ENCODE peak calls at places on chromosomes 7 and 10, in five cellular contexts. One of them, this sample, is unnamed.
A peak's percentile ranks its signal among the peaks of the same experiment; 100 is the strongest.

GRCh38 chr10:110170142-110170887 is 37.1 kb upstream of the MXI1 start:
- DNase-seq in PC-9: no peak
- DNase-seq in heart left ventricle: no peak
- DNase-seq in mucosa of descending colon: no peak
- DNase-seq in H9: peak; percentile 64
- DNase-seq in this sample: no peak

GRCh38 chr7:36686499-36686898 is 37.8 kb downstream of the AOAH start:
- DNase-seq in mucosa of descending colon: peak; percentile 44
- DNase-seq in heart left ventricle: no peak
- DNase-seq in PC-9: no peak
- DNase-seq in H9: no peak
- DNase-seq in this sample: no peak

GRCh38 chr7:17651296-17651695 is 289.0 kb downstream of the SNX13 start:
- DNase-seq in H9: no peak
- DNase-seq in mucosa of descending colon: no peak
- DNase-seq in heart left ventricle: no peak
- DNase-seq in PC-9: no peak
- DNase-seq in this sample: no peak

GRCh38 chr7:101235522-101235921 is 2.1 kb downstream of the CLDN15 start:
- DNase-seq in heart left ventricle: no peak
- DNase-seq in PC-9: no peak
- DNase-seq in mucosa of descending colon: no peak
- DNase-seq in H9: no peak
- DNase-seq in this sample: no peak

GRCh38 chr10:89685932-89686331 is 15.5 kb upstream of the KIF20B start:
- DNase-seq in mucosa of descending colon: no peak
- DNase-seq in heart left ventricle: no peak
- DNase-seq in H9: no peak
- DNase-seq in PC-9: no peak
- DNase-seq in this sample: no peak

GRCh38 chr10:35822316-35822715 is 180.2 kb upstream of the FZD8 start:
- DNase-seq in mucosa of descending colon: peak; percentile 74
- DNase-seq in H9: peak; percentile 84
- DNase-seq in PC-9: no peak
- DNase-seq in heart left ventricle: peak; percentile 89
- DNase-seq in this sample: peak; percentile 94

GRCh38 chr10:52455095-52455494 is 141.0 kb downstream of the DKK1 start:
- DNase-seq in mucosa of descending colon: no peak
- DNase-seq in PC-9: no peak
- DNase-seq in heart left ventricle: no peak
- DNase-seq in H9: no peak
- DNase-seq in this sample: no peak

GRCh38 chr10:113802997-113803396 is 50.9 kb downstream of the DCLRE1A start:
- DNase-seq in PC-9: no peak
- DNase-seq in mucosa of descending colon: no peak
- DNase-seq in heart left ventricle: no peak
- DNase-seq in H9: no peak
- DNase-seq in this sample: no peak

GRCh38 chr10:48770558-48771089 is 86.0 kb downstream of the WDFY4 start:
- DNase-seq in H9: no peak
- DNase-seq in heart left ventricle: no peak
- DNase-seq in PC-9: no peak
- DNase-seq in mucosa of descending colon: no peak
- DNase-seq in this sample: no peak

GRCh38 chr7:84136336-84136735 is 58.3 kb downstream of the SEMA3A start:
- DNase-seq in heart left ventricle: no peak
- DNase-seq in mucosa of descending colon: no peak
- DNase-seq in H9: no peak
- DNase-seq in PC-9: no peak
- DNase-seq in this sample: no peak

GRCh38 chr7:22677680-22678079 is 49.3 kb upstream of the IL6 start:
- DNase-seq in heart left ventricle: no peak
- DNase-seq in PC-9: no peak
- DNase-seq in H9: no peak
- DNase-seq in mucosa of descending colon: no peak
- DNase-seq in this sample: no peak
- H3K4me1 ChIP-seq in heart left ventricle: no peaks in the 10 kb centered on the region
- H3K4me1 ChIP-seq in PC-9: peaks cover 17% of the 10 kb centered on the region
- H3K4me1 ChIP-seq in H9: peaks cover 8% of the 10 kb centered on the region
- H3K4me1 ChIP-seq in mucosa of descending colon: no peaks in the 10 kb centered on the region
- H3K4me1 ChIP-seq in this sample: no peaks in the 10 kb centered on the region

GRCh38 chr10:121454776-121455175 is 143.5 kb downstream of the FGFR2 start:
- DNase-seq in heart left ventricle: no peak
- DNase-seq in H9: no peak
- DNase-seq in PC-9: no peak
- DNase-seq in mucosa of descending colon: no peak
- DNase-seq in this sample: no peak
- H3K4me1 ChIP-seq in heart left ventricle: no peaks in the 10 kb centered on the region
- H3K4me1 ChIP-seq in H9: peaks cover 6% of the 10 kb centered on the region
- H3K4me1 ChIP-seq in PC-9: no peaks in the 10 kb centered on the region
- H3K4me1 ChIP-seq in mucosa of descending colon: no peaks in the 10 kb centered on the region
- H3K4me1 ChIP-seq in this sample: peaks cover 27% of the 10 kb centered on the region

GRCh38 chr10:95458824-95459223 is 102.3 kb downstream of the SORBS1 start:
- DNase-seq in heart left ventricle: no peak
- DNase-seq in mucosa of descending colon: no peak
- DNase-seq in H9: no peak
- DNase-seq in PC-9: no peak
- DNase-seq in this sample: no peak
- H3K4me1 ChIP-seq in heart left ventricle: peaks cover 87% of the 10 kb centered on the region
- H3K4me1 ChIP-seq in mucosa of descending colon: no peaks in the 10 kb centered on the region
- H3K4me1 ChIP-seq in H9: peaks cover 14% of the 10 kb centered on the region
- H3K4me1 ChIP-seq in PC-9: no peaks in the 10 kb centered on the region
- H3K4me1 ChIP-seq in this sample: peaks cover 63% of the 10 kb centered on the region

GRCh38 chr10:79404231-79404609 is 41.2 kb downstream of the ZCCHC24 start:
- DNase-seq in heart left ventricle: peak; percentile 80
- DNase-seq in PC-9: no peak
- DNase-seq in H9: no peak
- DNase-seq in mucosa of descending colon: peak; percentile 51
- DNase-seq in this sample: peak; percentile 83
- H3K4me1 ChIP-seq in heart left ventricle: no peaks in the 10 kb centered on the region
- H3K4me1 ChIP-seq in PC-9: peaks cover 22% of the 10 kb centered on the region
- H3K4me1 ChIP-seq in H9: peaks cover 6% of the 10 kb centered on the region
- H3K4me1 ChIP-seq in mucosa of descending colon: peaks cover 23% of the 10 kb centered on the region
- H3K4me1 ChIP-seq in this sample: peaks cover 77% of the 10 kb centered on the region